ENCODE peak calls at places on chromosomes 2 and 18, in four cellular contexts. D is suprapubic skin, R is astrocyte of the spinal cord, B is heart right ventricle. P is an unnamed sample.
A peak's percentile ranks its signal among the peaks of the same experiment; 100 is the strongest.

GRCh38 chr2:219296631-219297391 is 12.4 kb downstream of the PTPRN start:
- DNase-seq in D (no peak), R (no peak), B (no peak), P (no peak)

GRCh38 chr2:136389809-136390208 is 271.9 kb upstream of the CXCR4 start:
- DNase-seq in B (no peak), D (no peak), R (no peak), P (no peak)

GRCh38 chr2:171318463-171318934 is 115.3 kb downstream of the METTL8 start:
- DNase-seq in B (peak; percentile 15), R (peak; percentile 25), D (no peak), P (no peak)

GRCh38 chr2:233811087-233811486 is 33.0 kb downstream of the MROH2A start:
- DNase-seq in B (no peak), D (peak; percentile 43), R (no peak), P (no peak)

GRCh38 chr2:134277223-134277622 is 23.4 kb downstream of the MGAT5 start:
- DNase-seq in B (no peak), R (no peak), D (no peak), P (no peak)

GRCh38 chr2:204110250-204111183 is 174.0 kb downstream of the ICOS start:
- DNase-seq in B (no peak), R (peak; percentile 7), D (no peak), P (peak; percentile 57)

GRCh38 chr2:89763254-89763580 is 1071.7 kb downstream of the RPIA start:
- DNase-seq in D (peak; percentile 74), B (peak; percentile 20), R (no peak), P (no peak)

GRCh38 chr2:62774555-62775366 is 69.2 kb downstream of the EHBP1 start:
- DNase-seq in B (no peak), D (no peak), R (peak; percentile 67), P (peak; percentile 71)

GRCh38 chr2:62801814-62802524 is 96.5 kb downstream of the EHBP1 start:
- DNase-seq in R (no peak), B (no peak), D (no peak), P (no peak)

GRCh38 chr18:50410008-50410407 is 35.2 kb downstream of the SKA1 start:
- DNase-seq in D (no peak), R (no peak), B (no peak), P (no peak)

GRCh38 chr2:221779614-221780067 is 207.5 kb upstream of the EPHA4 start:
- DNase-seq in R (peak; percentile 90), B (no peak), D (no peak), P (peak; percentile 81)

GRCh38 chr2:126751477-126751876 is 95.5 kb downstream of the GYPC start:
- DNase-seq in B (no peak), R (no peak), D (no peak), P (no peak)

GRCh38 chr18:22314406-22314805 is 103.3 kb downstream of the CTAGE1 start:
- DNase-seq in B (no peak), D (no peak), R (peak; percentile 85), P (peak; percentile 94)

GRCh38 chr2:144198116-144198515 is 321.8 kb downstream of the ZEB2 start:
- DNase-seq in B (no peak), R (peak; percentile 48), D (no peak), P (peak; percentile 64)

GRCh38 chr18:30727849-30728248 is 314.7 kb downstream of the DSC3 start:
- DNase-seq in B (no peak), D (no peak), R (no peak), P (no peak)

GRCh38 chr2:167925775-167926174 is 321.6 kb downstream of the STK39 start:
- DNase-seq in R (no peak), D (no peak), B (no peak), P (no peak)

GRCh38 chr18:56563568-56563967 is 74.8 kb downstream of the TXNL1 start:
- DNase-seq in B (no peak), D (no peak), R (no peak), P (no peak)

GRCh38 chr2:225233234-225233633 is 166.3 kb upstream of the NYAP2 start:
- DNase-seq in D (no peak), B (no peak), R (peak; percentile 22), P (no peak)

GRCh38 chr2:219645631-219646527 is 18.4 kb downstream of the SLC4A3 start:
- DNase-seq in R (peak; percentile 80), D (peak; percentile 40), B (no peak), P (peak; percentile 87)

GRCh38 chr2:238525990-238526389 is 99.3 kb downstream of the ASB1 start:
- DNase-seq in R (no peak), D (no peak), B (no peak), P (no peak)

GRCh38 chr2:10944799-10945198 is 33.1 kb downstream of the KCNF1 start:
- DNase-seq in D (no peak), R (no peak), B (no peak), P (no peak)

GRCh38 chr2:111162718-111163331 is 42.1 kb downstream of the BCL2L11 start:
- DNase-seq in D (no peak), B (no peak), R (no peak), P (no peak)

GRCh38 chr2:217800433-217801114 is 202.2 kb downstream of the TNS1 start:
- DNase-seq in D (peak; percentile 49), B (no peak), R (no peak), P (no peak)

GRCh38 chr2:238305092-238305862 is 15.0 kb upstream of the TRAF3IP1 start:
- DNase-seq in D (no peak), B (no peak), R (no peak), P (no peak)

GRCh38 chr2:37457401-37457901 is 113.0 kb downstream of the QPCT start:
- DNase-seq in R (peak; percentile 63), B (no peak), D (no peak), P (peak; percentile 46)

GRCh38 chr2:219614076-219614860 is 13.2 kb upstream of the SLC4A3 start:
- DNase-seq in R (no peak), B (no peak), D (no peak), P (no peak)

GRCh38 chr2:75539955-75540716 is 20.6 kb downstream of the EVA1A start:
- DNase-seq in B (no peak), D (no peak), R (no peak), P (peak; percentile 69)
- H3K4me3 ChIP-seq in B (no peak overlapping the region), D (no peak overlapping the region), R (no peak overlapping the region), P (no peak overlapping the region)

GRCh38 chr2:151632993-151633592 is 101.2 kb downstream of the NEB start:
- DNase-seq in R (peak; percentile 41), B (no peak), D (no peak), P (peak; percentile 53)
- TF ChIP-seq CTCF in R (peak; percentile 34), B (peak; percentile 38), D (no peak), P (peak; percentile 36)

GRCh38 chr2:85255813-85256581 is 71.8 kb downstream of the TGOLN2 start:
- DNase-seq in B (no peak), D (no peak), R (peak; percentile 63), P (no peak)
- H3K4me3 ChIP-seq in B (peak overlapping the region; percentile 28), D (peak overlapping the region; percentile 8), R (peak overlapping the region; percentile 4), P (no peak overlapping the region)

GRCh38 chr18:10321987-10322386 is 132.4 kb upstream of the APCDD1 start:
- DNase-seq in B (no peak), D (no peak), R (no peak), P (no peak)
- TF ChIP-seq CTCF in B (no peak), D (no peak), R (no peak), P (no peak)

GRCh38 chr2:96893289-96894150 is 23.6 kb upstream of the SEMA4C start:
- DNase-seq in R (no peak), B (no peak), D (no peak), P (no peak)
- H3K4me3 ChIP-seq in R (no peak overlapping the region), B (no peak overlapping the region), D (no peak overlapping the region), P (no peak overlapping the region)

GRCh38 chr2:51511002-51511401 is 479.1 kb upstream of the NRXN1 start:
- DNase-seq in B (no peak), D (no peak), R (no peak), P (no peak)

GRCh38 chr2:51510298-51510697 is 478.4 kb upstream of the NRXN1 start:
- DNase-seq in R (no peak), B (no peak), D (no peak), P (no peak)

DNA sequence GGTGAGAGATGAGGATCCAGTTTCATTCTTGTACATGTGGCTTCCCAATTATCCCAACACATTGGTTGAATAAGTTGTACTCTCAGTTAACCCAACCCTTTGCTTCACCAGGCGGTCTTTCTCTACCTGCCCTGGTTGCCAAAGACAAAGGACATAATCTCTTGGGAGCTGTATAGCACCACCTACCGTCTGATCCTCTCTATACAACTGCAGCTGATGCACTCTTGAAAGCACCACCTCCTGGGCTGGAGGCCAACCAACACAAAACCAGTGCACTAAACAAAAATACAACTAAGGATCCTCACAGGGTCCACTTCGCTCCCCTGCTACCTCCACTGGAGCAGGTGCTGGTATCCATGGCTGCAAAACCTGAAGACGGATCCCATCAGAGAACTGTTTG is 473.6 kb upstream of the NRXN1 start:
- DNase-seq in D (no peak), B (no peak), R (no peak), P (no peak)
- TF ChIP-seq CTCF in D (no peak), B (no peak), R (no peak), P (no peak)

DNA sequence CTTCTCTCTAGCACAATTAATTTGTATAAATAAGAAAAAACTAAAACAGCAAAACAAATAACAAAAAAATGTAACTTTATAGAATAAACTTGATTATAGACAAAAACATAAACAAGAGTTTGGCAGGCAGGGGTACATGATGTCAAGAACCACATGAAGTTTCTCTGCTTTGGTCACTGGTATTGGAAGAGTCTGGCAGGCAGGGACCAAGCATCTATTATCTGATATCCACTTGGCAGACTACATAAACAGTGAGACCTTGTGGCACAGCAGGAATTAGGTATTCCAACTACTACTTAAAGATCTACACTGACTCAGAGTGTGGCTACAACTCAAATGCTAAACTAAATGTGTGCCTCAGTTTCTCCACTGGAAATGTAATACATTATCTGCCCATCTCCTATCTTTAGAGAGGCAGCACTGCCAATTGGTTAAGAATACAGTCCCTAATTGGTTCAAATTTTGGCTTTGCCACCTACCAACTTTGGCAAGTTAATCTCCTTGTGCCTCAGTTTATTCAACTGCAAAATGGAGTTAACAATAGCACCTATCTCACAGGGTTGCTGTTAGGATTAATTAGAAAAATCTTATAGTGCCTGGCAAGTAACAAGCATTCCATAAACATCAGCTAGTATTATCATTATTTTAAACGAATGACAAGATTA is 2.7 kb downstream of the MAP4K3 start:
- DNase-seq in B (no peak), R (no peak), D (no peak), P (no peak)
- H3K4me3 ChIP-seq in B (peak overlapping the region; percentile 92), R (no peak overlapping the region), D (peak overlapping the region; percentile 64), P (no peak overlapping the region)

GRCh38 chr2:48902521-48902920 is 147.0 kb upstream of the LHCGR start:
- DNase-seq in B (no peak), D (no peak), R (no peak), P (no peak)
- TF ChIP-seq CTCF in B (no peak), D (no peak), R (no peak), P (peak; percentile 1)

GRCh38 chr2:117814417-117815264 is at the start of gene DDX18:
- DNase-seq in D (peak; percentile 98), B (peak; percentile 95), R (peak; percentile 98), P (peak; percentile 97)

GRCh38 chr2:117812443-117812842 is 2.0 kb upstream of the DDX18 start:
- DNase-seq in D (no peak), R (no peak), B (no peak), P (no peak)

GRCh38 chr2:117818921-117819320 is 4.4 kb downstream of the DDX18 start:
- DNase-seq in D (no peak), B (no peak), R (no peak), P (no peak)

GRCh38 chr2:117820444-117820843 is 6.0 kb downstream of the DDX18 start:
- DNase-seq in R (no peak), D (no peak), B (no peak), P (no peak)

GRCh38 chr2:117815946-117816345 is 1.5 kb downstream of the DDX18 start:
- DNase-seq in B (no peak), R (no peak), D (no peak), P (peak; percentile 20)
- H3K4me3 ChIP-seq in B (peak overlapping the region; percentile 77), R (no peak overlapping the region), D (peak overlapping the region; percentile 95), P (peak overlapping the region; percentile 97)

P was measured in fibroblast of mammary gland.